ENCODE peak calls at places on chromosomes 13 and 19, in nine cellular contexts. O is psoas muscle, W is uterus, H is GM23338, T is SK-N-SH, N is ascending aorta, Q is left ventricle myocardium inferior, P is IMR-90, R is K562. E is an unnamed sample.

GRCh38 chr13:40063278-40063698 is 407.8 kb downstream of the COG6 start:
- DNase-seq in Q (peak; percentile 17), N (no peak), O (no peak), R (no peak), H (no peak), W (peak; percentile 25), P (no peak), T (peak; percentile 52), E (no peak)

GRCh38 chr19:34066007-34066656 is 106.2 kb upstream of the LSM14A start:
- DNase-seq in T (no peak), N (no peak), Q (no peak), P (no peak), R (no peak), O (no peak), W (no peak), H (peak; percentile 33), E (no peak)

GRCh38 chr19:29724102-29724641 is 9.1 kb upstream of the C19orf12 start:
- DNase-seq in H (peak; percentile 75), T (no peak), Q (no peak), W (no peak), N (no peak), P (peak; percentile 5), O (no peak), R (peak; percentile 23), E (no peak)

GRCh38 chr13:110424596-110425443 is 117.7 kb downstream of the COL4A2 start:
- DNase-seq in W (no peak), O (no peak), T (no peak), H (no peak), N (no peak), Q (no peak), P (peak; percentile 68), R (no peak), E (no peak)

GRCh38 chr19:42313096-42313839 is at the start of gene TMEM145:
- DNase-seq in R (peak; percentile 91), H (peak; percentile 84), T (peak; percentile 97), O (peak; percentile 75), Q (no peak), N (no peak), P (peak; percentile 52), W (no peak), E (no peak)

GRCh38 chr19:49340069-49340864 is 5.1 kb downstream of the CD37 start:
- DNase-seq in O (peak; percentile 83), Q (peak; percentile 72), T (no peak), P (no peak), W (peak; percentile 74), R (peak; percentile 85), H (peak; percentile 80), N (no peak), E (no peak)

GRCh38 chr19:50162988-50163387 is at the start of gene IZUMO2:
- DNase-seq in O (no peak), Q (no peak), N (no peak), H (peak; percentile 92), P (no peak), R (peak; percentile 53), T (no peak), W (no peak), E (no peak)

GRCh38 chr19:43731854-43732253 is 16.0 kb downstream of the IRGC start:
- DNase-seq in N (no peak), P (peak; percentile 11), T (no peak), R (no peak), H (no peak), Q (no peak), W (no peak), O (no peak), E (no peak)

GRCh38 chr19:15124572-15125231 is 17.5 kb downstream of the SYDE1 start:
- DNase-seq in W (no peak), R (no peak), T (peak; percentile 88), O (peak; percentile 61), N (no peak), Q (no peak), H (peak; percentile 87), P (no peak), E (no peak)

GRCh38 chr13:112131740-112132113 is 64.8 kb downstream of the SOX1 start:
- DNase-seq in N (no peak), Q (no peak), W (no peak), H (no peak), R (no peak), T (no peak), O (no peak), P (no peak), E (no peak)

GRCh38 chr19:32543107-32543900 is 37.7 kb upstream of the PDCD5 start:
- DNase-seq in P (peak; percentile 6), H (no peak), T (no peak), R (no peak), Q (no peak), N (no peak), W (no peak), O (no peak), E (no peak)

GRCh38 chr13:76928456-76928855 is 19.9 kb upstream of the ACOD1 start:
- DNase-seq in T (no peak), O (no peak), Q (no peak), N (no peak), P (peak; percentile 3), R (no peak), H (no peak), W (no peak), E (no peak)

GRCh38 chr13:44259045-44260042 is 114.3 kb upstream of the SERP2 start:
- DNase-seq in O (peak; percentile 62), W (no peak), N (peak; percentile 55), P (peak; percentile 66), R (peak; percentile 60), Q (no peak), T (peak; percentile 33), H (no peak), E (no peak)

GRCh38 chr19:29397748-29398147 is 128.0 kb upstream of the VSTM2B start:
- DNase-seq in W (no peak), N (no peak), R (no peak), H (no peak), Q (no peak), O (no peak), P (no peak), T (no peak), E (no peak)

GRCh38 chr13:113742000-113742441 is 17.0 kb upstream of the TMEM255B start:
- DNase-seq in Q (no peak), H (peak; percentile 62), R (peak; percentile 45), O (no peak), N (no peak), W (no peak), T (peak; percentile 82), P (peak; percentile 50), E (no peak)

GRCh38 chr19:38478273-38478971 is 44.9 kb downstream of the RYR1 start:
- DNase-seq in H (peak; percentile 39), Q (no peak), N (no peak), R (peak; percentile 52), O (no peak), T (peak; percentile 64), P (no peak), W (no peak), E (no peak)

GRCh38 chr19:43798026-43798545 is 4.2 kb downstream of the LYPD5 start:
- DNase-seq in O (no peak), P (no peak), W (no peak), H (no peak), N (no peak), T (no peak), R (no peak), Q (no peak), E (no peak)

GRCh38 chr19:33905937-33906577 is 109.4 kb downstream of the KCTD15 start:
- DNase-seq in N (no peak), P (no peak), R (peak; percentile 75), Q (peak; percentile 83), W (peak; percentile 58), H (peak; percentile 89), O (peak; percentile 73), T (peak; percentile 85), E (no peak)

GRCh38 chr19:52690395-52691214 is 44.2 kb downstream of the ZNF611 start:
- DNase-seq in O (peak; percentile 96), W (peak; percentile 94), H (peak; percentile 96), Q (peak; percentile 97), N (peak; percentile 89), R (peak; percentile 93), P (peak; percentile 93), T (peak; percentile 94), E (peak; percentile 94)
- H3K27ac ChIP-seq in O (peak overlapping the region; percentile 72), W (peak overlapping the region; percentile 88), H (peak overlapping the region; percentile 28), Q (peak overlapping the region; percentile 95), N (peak overlapping the region; percentile 98), R (peak overlapping the region; percentile 94), P (peak overlapping the region; percentile 96), T (peak overlapping the region; percentile 73), E (peak overlapping the region; percentile 73)

GRCh38 chr19:3817761-3818160 is 31.6 kb upstream of the MATK start:
- DNase-seq in Q (no peak), N (no peak), R (no peak), H (no peak), O (no peak), T (no peak), W (no peak), P (no peak), E (no peak)
- H3K4me1 ChIP-seq in Q (peaks cover 20% of the 10 kb centered on the region), N (no peaks in the 10 kb centered on the region), R (peaks cover 51% of the 10 kb centered on the region), H (no peaks in the 10 kb centered on the region), O (no peaks in the 10 kb centered on the region), T (no peaks in the 10 kb centered on the region), W (no peaks in the 10 kb centered on the region), P (no peaks in the 10 kb centered on the region), E (no peaks in the 10 kb centered on the region)

DNA sequence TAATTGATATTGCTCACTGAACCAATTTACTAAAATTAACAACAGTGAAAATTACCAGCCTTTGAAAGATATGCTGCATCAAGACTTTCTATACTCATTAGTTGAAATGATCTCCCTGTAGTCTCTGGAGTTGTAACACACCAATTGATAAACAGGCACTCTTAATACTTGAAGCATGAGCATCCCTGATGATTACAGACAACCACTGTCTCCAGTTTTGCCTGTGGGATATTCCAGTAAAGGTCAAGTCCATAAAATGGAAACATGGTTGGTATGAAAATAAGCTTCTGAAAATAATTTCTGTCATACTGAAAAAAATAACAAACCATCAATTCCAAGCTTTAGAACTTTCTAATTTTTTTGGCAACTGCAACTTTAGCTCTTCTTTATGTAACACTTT is 405.8 kb downstream of the SPRY2 start:
- DNase-seq in R (no peak), Q (no peak), N (no peak), H (no peak), O (no peak), W (no peak), T (no peak), P (peak; percentile 20), E (no peak)
- H3K27ac ChIP-seq in R (no peak overlapping the region), Q (no peak overlapping the region), N (peak overlapping the region; percentile 97), H (no peak overlapping the region), O (no peak overlapping the region), W (no peak overlapping the region), T (peak overlapping the region; percentile 97), P (no peak overlapping the region), E (peak overlapping the region; percentile 100)

GRCh38 chr19:41223431-41224234 is 4.6 kb downstream of the AXL start:
- DNase-seq in W (no peak), Q (no peak), O (peak; percentile 67), P (peak; percentile 96), T (no peak), R (no peak), H (peak; percentile 76), N (no peak), E (peak; percentile 92)

GRCh38 chr19:41219924-41220567 is 1.0 kb downstream of the AXL start:
- DNase-seq in O (peak; percentile 79), P (peak; percentile 67), Q (peak; percentile 50), H (peak; percentile 17), W (peak; percentile 66), R (peak; percentile 68), N (no peak), T (no peak), E (no peak)

GRCh38 chr19:41221514-41222205 is 2.6 kb downstream of the AXL start:
- DNase-seq in R (no peak), Q (no peak), T (no peak), W (no peak), P (no peak), N (no peak), H (no peak), O (no peak), E (no peak)

GRCh38 chr19:41224632-41225031 is 5.6 kb downstream of the AXL start:
- DNase-seq in R (no peak), T (no peak), H (no peak), Q (no peak), N (no peak), P (no peak), W (no peak), O (no peak), E (no peak)

GRCh38 chr19:41222240-41222639 is 3.2 kb downstream of the AXL start:
- DNase-seq in W (no peak), P (no peak), Q (no peak), N (no peak), T (no peak), O (no peak), H (no peak), R (no peak), E (no peak)
- H3K4me1 ChIP-seq in W (peaks cover 5% of the 10 kb centered on the region), P (peaks cover 42% of the 10 kb centered on the region), Q (peaks cover 45% of the 10 kb centered on the region), N (peaks cover 37% of the 10 kb centered on the region), T (peaks cover 27% of the 10 kb centered on the region), O (no peaks in the 10 kb centered on the region), H (peaks cover 36% of the 10 kb centered on the region), R (peaks cover 53% of the 10 kb centered on the region), E (peaks cover 47% of the 10 kb centered on the region)

E was measured in RWPE2.